ENCODE peak calls at places on chromosomes 3 and 15, in nine cellular contexts. Z is activated CD4-positive, alpha-beta T cell treated with anti-CD3 and anti-CD28 coated beads, Interleukin-2, amount 50 U/mL, for 1 hour; Y is RCC 7860; D is foreskin fibroblast; R is CD8-positive, alpha-beta memory T cell; P is A549; A is H1; F is HCT116; K is foreskin melanocyte. W is an unnamed sample.

GRCh38 chr15:81256916-81257315 is 60.2 kb downstream of the IL16 start:
- DNase-seq in Z (no peak), Y (no peak), D (peak; percentile 72), R (no peak), P (peak; percentile 31), A (no peak), F (peak; percentile 32), K (no peak), W (no peak)

GRCh38 chr3:71262368-71263265 is 320.9 kb downstream of the FOXP1 start:
- DNase-seq in Z (no peak), Y (no peak), D (no peak), R (no peak), P (no peak), A (no peak), F (no peak), K (no peak), W (no peak)

GRCh38 chr3:185409957-185410356 is 47.0 kb downstream of the MAP3K13 start:
- DNase-seq in Z (no peak), Y (no peak), D (no peak), R (no peak), P (no peak), A (no peak), F (no peak), K (no peak), W (no peak)

GRCh38 chr3:25455316-25456232 is 27.5 kb downstream of the RARB start:
- DNase-seq in Z (no peak), Y (no peak), D (peak; percentile 89), R (no peak), P (no peak), A (no peak), F (no peak), K (no peak), W (no peak)

GRCh38 chr15:89845305-89845893 is 30.7 kb upstream of the ANPEP start:
- DNase-seq in Z (no peak), Y (peak; percentile 89), D (peak; percentile 88), R (no peak), P (peak; percentile 80), A (no peak), F (peak; percentile 76), K (peak; percentile 86), W (no peak)

GRCh38 chr3:71127052-71127451 is 456.5 kb downstream of the FOXP1 start:
- DNase-seq in Z (no peak), Y (no peak), D (no peak), R (no peak), P (no peak), A (no peak), F (no peak), K (no peak), W (no peak)

GRCh38 chr3:190225186-190225692 is 97.0 kb downstream of the CLDN1 start:
- DNase-seq in Z (no peak), Y (peak; percentile 45), D (peak; percentile 51), R (no peak), P (peak; percentile 46), A (no peak), F (peak; percentile 10), K (peak; percentile 35), W (no peak)

GRCh38 chr3:78791745-78792144 is 976.1 kb downstream of the ROBO1 start:
- DNase-seq in Z (no peak), Y (no peak), D (no peak), R (no peak), P (no peak), A (no peak), F (no peak), K (no peak), W (no peak)

GRCh38 chr3:67864587-67865183 is 210.3 kb upstream of the SUCLG2 start:
- DNase-seq in Z (no peak), Y (no peak), D (no peak), R (no peak), P (no peak), A (no peak), F (no peak), K (no peak), W (no peak)

W was measured in effector memory CD4-positive, alpha-beta T cell.